ENCODE peak calls at places on chromosome 13, in five cellular contexts. One of them, this sample, is unnamed.

GRCh38 chr13:112521073-112521685 is 66.8 kb downstream of the TUBGCP3 start:
- DNase-seq in H9: no peak
- DNase-seq in neuronal stem cell: no peak
- DNase-seq in H1: no peak
- DNase-seq in mesenchymal stem cell: no peak
- DNase-seq in this sample: no peak

GRCh38 chr13:79966502-79966901 is 374.4 kb downstream of the SPRY2 start:
- DNase-seq in mesenchymal stem cell: peak
- DNase-seq in neuronal stem cell: no peak
- DNase-seq in H1: peak
- DNase-seq in H9: peak
- DNase-seq in this sample: no peak

GRCh38 chr13:31755803-31756212 is 16.5 kb downstream of the RXFP2 start:
- DNase-seq in H1: no peak
- DNase-seq in neuronal stem cell: no peak
- DNase-seq in mesenchymal stem cell: peak
- DNase-seq in H9: no peak
- DNase-seq in this sample: no peak

GRCh38 chr13:30119476-30119875 is 187.9 kb downstream of the KATNAL1 start:
- DNase-seq in neuronal stem cell: no peak
- DNase-seq in mesenchymal stem cell: peak
- DNase-seq in H1: no peak
- DNase-seq in H9: no peak
- DNase-seq in this sample: peak

GRCh38 chr13:110726726-110727125 is 13.2 kb downstream of the ING1 start:
- DNase-seq in mesenchymal stem cell: no peak
- DNase-seq in H9: no peak
- DNase-seq in neuronal stem cell: no peak
- DNase-seq in H1: no peak
- DNase-seq in this sample: no peak

GRCh38 chr13:79907527-79907926 is 426.6 kb downstream of the NDFIP2 start:
- DNase-seq in H9: no peak
- DNase-seq in neuronal stem cell: no peak
- DNase-seq in H1: no peak
- DNase-seq in mesenchymal stem cell: no peak
- DNase-seq in this sample: peak

GRCh38 chr13:50403311-50403710 is 388.1 kb downstream of the KCNRG start:
- DNase-seq in H1: no peak
- DNase-seq in mesenchymal stem cell: no peak
- DNase-seq in neuronal stem cell: no peak
- DNase-seq in H9: no peak
- DNase-seq in this sample: no peak

GRCh38 chr13:28059214-28059613 is 41.2 kb downstream of the FLT3 start:
- DNase-seq in H1: no peak
- DNase-seq in neuronal stem cell: peak
- DNase-seq in mesenchymal stem cell: peak
- DNase-seq in H9: peak
- DNase-seq in this sample: peak

GRCh38 chr13:46866150-46866549 is 30.7 kb downstream of the HTR2A start:
- DNase-seq in H1: peak
- DNase-seq in neuronal stem cell: no peak
- DNase-seq in mesenchymal stem cell: peak
- DNase-seq in H9: peak
- DNase-seq in this sample: peak

GRCh38 chr13:51822106-51822840 is 18.3 kb upstream of the DHRS12 start:
- DNase-seq in H1: no peak
- DNase-seq in H9: no peak
- DNase-seq in mesenchymal stem cell: no peak
- DNase-seq in neuronal stem cell: no peak
- DNase-seq in this sample: no peak

GRCh38 chr13:98174995-98175394 is 2.1 kb downstream of the RNF113B start:
- DNase-seq in H9: no peak
- DNase-seq in neuronal stem cell: no peak
- DNase-seq in H1: no peak
- DNase-seq in mesenchymal stem cell: peak
- DNase-seq in this sample: no peak

GRCh38 chr13:33015791-33016323 is 366 bp upstream of the KL start:
- DNase-seq in neuronal stem cell: no peak
- DNase-seq in H1: no peak
- DNase-seq in H9: peak
- DNase-seq in mesenchymal stem cell: peak
- DNase-seq in this sample: no peak

GRCh38 chr13:60467098-60467497 is 70.1 kb downstream of the TDRD3 start:
- DNase-seq in H9: no peak
- DNase-seq in mesenchymal stem cell: no peak
- DNase-seq in neuronal stem cell: no peak
- DNase-seq in H1: no peak
- DNase-seq in this sample: no peak

GRCh38 chr13:109000207-109000606 is 370.8 kb downstream of the MYO16 start:
- DNase-seq in neuronal stem cell: no peak
- DNase-seq in mesenchymal stem cell: no peak
- DNase-seq in H9: no peak
- DNase-seq in H1: no peak
- DNase-seq in this sample: no peak

GRCh38 chr13:110405597-110406450 is 98.7 kb downstream of the COL4A2 start:
- DNase-seq in neuronal stem cell: no peak
- DNase-seq in H1: no peak
- DNase-seq in mesenchymal stem cell: peak
- DNase-seq in H9: no peak
- DNase-seq in this sample: peak

GRCh38 chr13:97749174-97749573 is 204.3 kb upstream of the IPO5 start:
- DNase-seq in H9: no peak
- DNase-seq in neuronal stem cell: no peak
- DNase-seq in H1: no peak
- DNase-seq in mesenchymal stem cell: no peak
- DNase-seq in this sample: peak

GRCh38 chr13:49998714-49999624 is 2.1 kb downstream of the TRIM13 start:
- DNase-seq in H9: peak
- DNase-seq in mesenchymal stem cell: no peak
- DNase-seq in neuronal stem cell: no peak
- DNase-seq in H1: peak
- DNase-seq in this sample: no peak

GRCh38 chr13:24557121-24557520 is 44.5 kb upstream of the PARP4 start:
- DNase-seq in H1: no peak
- DNase-seq in neuronal stem cell: no peak
- DNase-seq in mesenchymal stem cell: no peak
- DNase-seq in H9: no peak
- DNase-seq in this sample: no peak

GRCh38 chr13:24564881-24565280 is 52.3 kb upstream of the PARP4 start:
- DNase-seq in H9: no peak
- DNase-seq in mesenchymal stem cell: no peak
- DNase-seq in neuronal stem cell: no peak
- DNase-seq in H1: no peak
- DNase-seq in this sample: no peak

DNA sequence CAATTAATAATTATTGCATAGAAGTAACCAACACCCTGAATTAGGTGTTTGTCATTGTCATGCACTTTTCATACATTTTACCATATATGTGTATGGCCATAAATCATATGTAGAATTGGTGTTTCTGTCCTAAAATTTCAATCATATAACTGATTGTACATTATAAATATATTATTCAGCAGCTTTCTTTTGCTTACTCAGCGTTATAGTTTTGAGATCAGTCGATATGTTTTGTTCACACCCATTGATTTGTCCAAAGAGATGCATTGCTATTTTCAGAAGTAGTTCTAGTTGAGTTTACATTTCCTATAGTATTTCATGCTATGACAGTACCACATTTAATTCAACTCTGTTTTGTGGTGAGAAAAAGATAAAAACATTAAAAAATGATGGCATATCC is 50.5 kb upstream of the PARP4 start:
- DNase-seq in neuronal stem cell: no peak
- DNase-seq in H1: no peak
- DNase-seq in H9: no peak
- DNase-seq in mesenchymal stem cell: no peak
- DNase-seq in this sample: no peak
- H2BK12ac ChIP-seq in neuronal stem cell: no peak
- H2BK12ac ChIP-seq in H1: no peak
- H2BK12ac ChIP-seq in H9: no peak
- H2BK12ac ChIP-seq in mesenchymal stem cell: no peak
- H2BK12ac ChIP-seq in this sample: no peak

DNA sequence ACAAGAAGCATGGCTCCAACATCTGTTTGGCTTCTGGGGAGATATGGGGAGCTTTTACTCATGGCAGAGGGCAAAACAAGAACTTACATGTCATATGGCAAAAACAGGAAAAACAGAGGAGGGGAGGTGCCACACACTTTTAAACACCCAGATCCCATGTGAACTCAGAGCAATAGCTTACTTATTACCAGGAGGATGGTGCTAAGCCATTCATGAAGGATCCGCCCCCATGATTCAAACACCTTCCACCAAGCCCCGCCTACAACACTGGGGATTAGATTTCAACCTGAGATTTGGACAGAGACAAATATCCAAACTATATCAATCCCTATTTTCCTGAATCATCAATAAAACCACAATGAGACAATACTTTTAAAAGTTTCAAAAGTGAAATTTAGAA is 712.1 kb downstream of the PCDH9 start:
- DNase-seq in mesenchymal stem cell: no peak
- DNase-seq in H9: no peak
- DNase-seq in neuronal stem cell: no peak
- DNase-seq in H1: no peak
- DNase-seq in this sample: no peak
- H2BK12ac ChIP-seq in mesenchymal stem cell: no peak
- H2BK12ac ChIP-seq in H9: no peak
- H2BK12ac ChIP-seq in neuronal stem cell: no peak
- H2BK12ac ChIP-seq in H1: no peak
- H2BK12ac ChIP-seq in this sample: no peak

GRCh38 chr13:48398450-48399095 is 14.3 kb downstream of the LPAR6 start:
- DNase-seq in H9: no peak
- DNase-seq in mesenchymal stem cell: no peak
- DNase-seq in H1: no peak
- DNase-seq in neuronal stem cell: no peak
- DNase-seq in this sample: no peak
- H2BK12ac ChIP-seq in H9: no peak
- H2BK12ac ChIP-seq in mesenchymal stem cell: no peak
- H2BK12ac ChIP-seq in H1: no peak
- H2BK12ac ChIP-seq in neuronal stem cell: no peak
- H2BK12ac ChIP-seq in this sample: no peak

DNA sequence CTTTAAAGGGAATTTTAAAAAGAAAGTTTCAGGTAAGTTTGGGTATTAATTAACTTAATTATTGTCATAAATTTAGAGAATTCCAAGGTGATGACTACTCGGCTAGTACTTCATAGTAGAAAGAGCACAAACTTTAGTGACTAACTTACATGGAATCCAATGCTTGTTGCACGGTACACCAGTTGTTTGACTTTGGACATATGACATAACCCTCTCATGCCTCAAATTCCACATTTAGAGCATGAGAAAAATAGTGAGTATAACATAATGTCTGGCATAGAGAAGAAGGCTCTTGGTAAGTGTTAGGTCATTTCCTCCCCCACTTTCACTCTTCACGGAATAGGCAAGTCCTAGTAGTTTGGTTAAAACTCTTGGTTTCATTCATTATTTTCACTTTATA is 1249.4 kb upstream of the SLC10A2 start:
- DNase-seq in mesenchymal stem cell: peak
- DNase-seq in H9: no peak
- DNase-seq in neuronal stem cell: no peak
- DNase-seq in H1: no peak
- DNase-seq in this sample: peak
- H2BK12ac ChIP-seq in mesenchymal stem cell: no peak
- H2BK12ac ChIP-seq in H9: no peak
- H2BK12ac ChIP-seq in neuronal stem cell: no peak
- H2BK12ac ChIP-seq in H1: no peak
- H2BK12ac ChIP-seq in this sample: no peak

DNA sequence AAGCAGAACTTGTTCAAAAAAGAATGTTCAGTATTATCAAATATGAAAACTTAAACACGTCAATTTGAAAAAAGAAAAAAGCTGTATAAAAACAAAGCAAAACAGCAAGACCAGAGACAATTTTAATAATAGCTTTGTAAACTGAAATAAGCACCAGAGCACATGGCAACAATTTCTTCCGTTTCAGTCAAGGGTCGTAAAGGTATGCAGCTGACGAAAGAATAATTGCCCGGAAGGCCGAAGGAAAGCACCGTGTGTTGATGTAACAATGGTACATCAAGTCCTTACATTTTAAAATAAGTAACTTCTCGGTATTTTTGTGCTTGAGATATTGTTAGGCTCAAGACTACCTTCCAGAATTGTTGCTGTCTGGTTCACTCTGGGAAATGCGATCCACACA is 1.7 kb downstream of the PROSER1 start:
- DNase-seq in neuronal stem cell: no peak
- DNase-seq in mesenchymal stem cell: peak
- DNase-seq in H9: no peak
- DNase-seq in H1: no peak
- DNase-seq in this sample: peak
- H2BK12ac ChIP-seq in neuronal stem cell: no peak
- H2BK12ac ChIP-seq in mesenchymal stem cell: no peak
- H2BK12ac ChIP-seq in H9: no peak
- H2BK12ac ChIP-seq in H1: no peak
- H2BK12ac ChIP-seq in this sample: no peak

GRCh38 chr13:114131581-114132418 is 623 bp downstream of the RASA3 start:
- DNase-seq in H9: no peak
- DNase-seq in mesenchymal stem cell: no peak
- DNase-seq in neuronal stem cell: no peak
- DNase-seq in H1: no peak
- DNase-seq in this sample: no peak

GRCh38 chr13:114129649-114130062 is 2.8 kb downstream of the RASA3 start:
- DNase-seq in H1: no peak
- DNase-seq in mesenchymal stem cell: peak
- DNase-seq in neuronal stem cell: no peak
- DNase-seq in H9: no peak
- DNase-seq in this sample: no peak

GRCh38 chr13:114130131-114130707 is 2.2 kb downstream of the RASA3 start:
- DNase-seq in H1: no peak
- DNase-seq in mesenchymal stem cell: peak
- DNase-seq in H9: no peak
- DNase-seq in neuronal stem cell: no peak
- DNase-seq in this sample: no peak

GRCh38 chr13:114132419-114133121 is at the start of gene RASA3:
- DNase-seq in H9: peak
- DNase-seq in H1: peak
- DNase-seq in neuronal stem cell: peak
- DNase-seq in mesenchymal stem cell: peak
- DNase-seq in this sample: no peak

DNA sequence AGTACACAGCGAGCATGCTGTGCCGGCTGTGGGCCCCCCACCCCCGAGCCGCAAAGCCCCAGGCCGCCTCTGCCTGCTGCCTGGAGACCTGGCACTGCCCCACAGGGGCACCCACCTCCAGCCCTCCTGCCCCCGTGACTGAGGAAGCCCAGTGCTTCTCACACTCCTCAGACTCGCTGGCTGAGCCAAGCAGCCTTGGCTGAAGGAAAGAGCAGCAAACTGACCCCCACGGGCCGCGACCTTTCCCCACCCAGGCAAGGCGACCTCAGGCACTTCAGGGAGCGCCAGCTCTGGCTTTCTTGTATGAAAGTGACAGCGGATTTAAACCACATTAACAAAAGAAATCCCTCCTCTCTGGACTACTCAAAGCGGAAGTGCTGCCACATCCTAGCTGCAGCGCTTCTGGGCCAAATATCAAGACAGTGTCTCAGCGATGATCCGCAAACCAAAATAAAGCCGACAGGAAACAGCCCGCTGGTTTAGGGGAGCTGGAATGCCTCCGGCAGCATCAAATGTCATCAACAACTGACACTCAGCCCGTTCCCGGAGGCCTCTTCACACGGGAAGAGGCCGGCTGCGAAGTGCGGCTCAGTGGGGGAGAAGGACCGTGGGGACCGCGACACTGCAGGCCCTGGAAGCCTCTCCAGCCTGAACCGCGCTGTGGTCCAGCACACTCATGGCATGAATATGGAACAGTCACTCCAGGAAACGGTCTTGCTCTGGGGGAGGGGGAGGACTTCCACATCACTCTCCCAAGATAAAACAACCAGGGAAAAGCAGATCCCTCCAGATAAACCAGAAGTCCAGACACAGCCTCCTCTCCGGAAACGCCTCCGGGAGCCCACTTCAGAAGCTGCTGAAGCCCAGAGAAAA is 1.5 kb downstream of the RASA3 start:
- DNase-seq in mesenchymal stem cell: peak
- DNase-seq in H9: peak
- DNase-seq in H1: no peak
- DNase-seq in neuronal stem cell: no peak
- DNase-seq in this sample: no peak
- H2BK12ac ChIP-seq in mesenchymal stem cell: peak
- H2BK12ac ChIP-seq in H9: no peak
- H2BK12ac ChIP-seq in H1: peak
- H2BK12ac ChIP-seq in neuronal stem cell: no peak
- H2BK12ac ChIP-seq in this sample: peak

This sample was measured in trophoblast cell.